ENCODE peak calls at places on chromosomes 11 and 22, in six cellular contexts. Q is activated naive CD8-positive, alpha-beta T cell treated with anti-CD3 and anti-CD28 coated beads, Interleukin-2, amount 50 U/mL, for 24 hours; Y is pons; A is KG1; D is germinal center; X is right cardiac atrium. E is an unnamed sample.

GRCh38 chr11:267491-267994 is 10.7 kb upstream of the NLRP6 start:
- DNase-seq in Q (peak), Y (no peak), A (no peak), D (peak), X (peak), E (peak)

GRCh38 chr11:73988227-73988626 is 5.6 kb upstream of the UCP2 start:
- DNase-seq in Q (no peak), Y (no peak), A (no peak), D (no peak), X (no peak), E (no peak)

GRCh38 chr11:126956664-126957063 is 43.9 kb downstream of the KIRREL3 start:
- DNase-seq in Q (no peak), Y (no peak), A (no peak), D (no peak), X (no peak), E (no peak)

GRCh38 chr22:42816339-42816738 is 40.7 kb downstream of the ARFGAP3 start:
- DNase-seq in Q (no peak), Y (no peak), A (no peak), D (no peak), X (no peak), E (no peak)

GRCh38 chr11:108733479-108734116 is 68.7 kb downstream of the DDX10 start:
- DNase-seq in Q (peak), Y (peak), A (no peak), D (no peak), X (no peak), E (peak)

GRCh38 chr11:67606150-67606476 is 623 bp upstream of the NDUFV1 start:
- DNase-seq in Q (no peak), Y (no peak), A (no peak), D (no peak), X (peak), E (no peak)

GRCh38 chr22:23769321-23769965 is 1.7 kb upstream of the CHCHD10 start:
- DNase-seq in Q (no peak), Y (no peak), A (no peak), D (no peak), X (no peak), E (no peak)

GRCh38 chr11:112172362-112172994 is 2.8 kb upstream of the BCO2 start:
- DNase-seq in Q (no peak), Y (no peak), A (no peak), D (no peak), X (no peak), E (no peak)

GRCh38 chr22:31911565-31912401 is 32.6 kb upstream of the YWHAH start:
- DNase-seq in Q (no peak), Y (no peak), A (no peak), D (no peak), X (no peak), E (no peak)

GRCh38 chr22:20180245-20180630 is 29.4 kb upstream of the CCDC188 start:
- DNase-seq in Q (no peak), Y (no peak), A (no peak), D (no peak), X (no peak), E (no peak)

GRCh38 chr11:118046051-118046963 is 30.6 kb upstream of the TMPRSS4 start:
- DNase-seq in Q (no peak), Y (peak), A (no peak), D (no peak), X (no peak), E (no peak)

GRCh38 chr11:62392944-62393628 is 25.7 kb upstream of the SCGB1A1 start:
- DNase-seq in Q (no peak), Y (no peak), A (no peak), D (peak), X (no peak), E (no peak)

GRCh38 chr11:108715239-108715638 is 50.4 kb downstream of the DDX10 start:
- DNase-seq in Q (no peak), Y (no peak), A (no peak), D (no peak), X (no peak), E (no peak)

GRCh38 chr11:110160016-110160415 is 66.8 kb downstream of the ZC3H12C start:
- DNase-seq in Q (no peak), Y (no peak), A (no peak), D (no peak), X (no peak), E (no peak)

GRCh38 chr11:8671242-8671641 is 11.2 kb downstream of the TRIM66 start:
- DNase-seq in Q (no peak), Y (peak), A (no peak), D (no peak), X (peak), E (peak)

GRCh38 chr11:124482362-124483147 is 37.1 kb upstream of the OR8B8 start:
- DNase-seq in Q (no peak), Y (no peak), A (no peak), D (no peak), X (peak), E (no peak)

E was measured in heart left ventricle.